ENCODE peak calls at places on chromosomes 2 and 18, in four cellular contexts. S is right lobe of liver, F is A673, J is pancreas. O is an unnamed sample.

GRCh38 chr2:223856584-223856983 is 19.2 kb upstream of the AP1S3 start:
- DNase-seq in S (no peak), F (no peak), J (no peak), O (no peak)

GRCh38 chr2:109352066-109352897 is 223.3 kb downstream of the SH3RF3 start:
- DNase-seq in J (no peak), S (no peak), F (no peak), O (no peak)

GRCh38 chr18:79949571-79950439 is 1.6 kb downstream of the SLC66A2 start:
- DNase-seq in F (peak; percentile 74), S (peak; percentile 69), J (no peak), O (peak; percentile 93)

GRCh38 chr18:56358608-56359007 is 279.8 kb downstream of the TXNL1 start:
- DNase-seq in J (no peak), S (no peak), F (no peak), O (no peak)

GRCh38 chr18:12023375-12023774 is 42.1 kb downstream of the IMPA2 start:
- DNase-seq in S (no peak), J (no peak), F (no peak), O (no peak)

GRCh38 chr2:236889791-236890704 is 195.6 kb upstream of the COPS8 start:
- DNase-seq in J (no peak), S (no peak), F (no peak), O (no peak)

GRCh38 chr18:74290831-74291770 is 662 bp downstream of the CYB5A start:
- DNase-seq in S (no peak), J (peak; percentile 86), F (no peak), O (peak; percentile 8)

GRCh38 chr2:46982356-46983064 is 66.9 kb upstream of the MCFD2 start:
- DNase-seq in J (no peak), S (no peak), F (no peak), O (no peak)

GRCh38 chr2:27753744-27754588 is 17.6 kb upstream of the MRPL33 start:
- DNase-seq in J (peak; percentile 90), F (peak; percentile 79), S (peak; percentile 88), O (peak; percentile 91)

GRCh38 chr2:117976581-117976980 is 37.3 kb downstream of the CCDC93 start:
- DNase-seq in F (peak; percentile 13), S (no peak), J (no peak), O (no peak)

GRCh38 chr2:112321375-112322320 is 46.3 kb downstream of the ZC3H6 start:
- DNase-seq in S (no peak), J (no peak), F (no peak), O (no peak)

GRCh38 chr2:1673160-1673944 is 71.0 kb downstream of the PXDN start:
- DNase-seq in F (no peak), S (no peak), J (no peak), O (no peak)

GRCh38 chr2:9336534-9337354 is 86.6 kb downstream of the ITGB1BP1 start:
- DNase-seq in J (no peak), F (peak; percentile 94), S (peak; percentile 84), O (no peak)

GRCh38 chr2:7241041-7241440 is 323.8 kb downstream of the RNF144A start:
- DNase-seq in F (no peak), S (no peak), J (no peak), O (no peak)

GRCh38 chr2:188620916-188621315 is 329.2 kb downstream of the GULP1 start:
- DNase-seq in J (no peak), S (no peak), F (no peak), O (no peak)

GRCh38 chr2:17309741-17310339 is 208.4 kb downstream of the RAD51AP2 start:
- DNase-seq in F (peak; percentile 68), J (no peak), S (no peak), O (peak; percentile 64)

GRCh38 chr2:205650450-205650849 is 31.9 kb upstream of the NRP2 start:
- DNase-seq in S (no peak), F (no peak), J (no peak), O (peak; percentile 8)

GRCh38 chr2:25981596-25982272 is 563 bp downstream of the KIF3C start:
- DNase-seq in J (peak; percentile 70), F (no peak), S (peak; percentile 51), O (no peak)

GRCh38 chr2:169761251-169761969 is 27.8 kb downstream of the KLHL23 start:
- DNase-seq in S (no peak), J (no peak), F (no peak), O (no peak)

GRCh38 chr2:8572712-8573233 is 109.1 kb upstream of the ID2 start:
- DNase-seq in J (no peak), S (no peak), F (no peak), O (no peak)

GRCh38 chr2:28407976-28408690 is 15.5 kb downstream of the FOSL2 start:
- DNase-seq in F (no peak), J (peak; percentile 30), S (no peak), O (no peak)

GRCh38 chr2:45241061-45241561 is 231.9 kb upstream of the SIX2 start:
- DNase-seq in F (no peak), S (no peak), J (no peak), O (no peak)

GRCh38 chr2:17574406-17575073 is 34.0 kb downstream of the VSNL1 start:
- DNase-seq in S (no peak), F (no peak), J (no peak), O (no peak)

GRCh38 chr2:2590796-2591541 is 259.9 kb upstream of the MYT1L start:
- DNase-seq in F (no peak), J (no peak), S (no peak), O (no peak)

GRCh38 chr2:195532255-195532627 is 124.8 kb upstream of the SLC39A10 start:
- DNase-seq in S (no peak), J (no peak), F (no peak), O (no peak)

GRCh38 chr18:8264861-8265411 is 344.3 kb upstream of the RAB12 start:
- DNase-seq in J (no peak), F (no peak), S (no peak), O (no peak)

GRCh38 chr2:54520687-54521086 is 64.6 kb downstream of the SPTBN1 start:
- DNase-seq in F (peak; percentile 46), S (no peak), J (no peak), O (no peak)

GRCh38 chr2:71591044-71591443 is 137.7 kb downstream of the DYSF start:
- DNase-seq in S (no peak), J (no peak), F (no peak), O (no peak)

GRCh38 chr2:128425731-128426620 is 107.3 kb upstream of the HS6ST1 start:
- DNase-seq in J (peak; percentile 53), F (no peak), S (peak; percentile 44), O (no peak)

GRCh38 chr2:240392084-240392947 is 43.1 kb upstream of the GPC1 start:
- DNase-seq in S (peak; percentile 53), F (no peak), J (peak; percentile 52), O (no peak)

GRCh38 chr2:118241128-118241527 is 152.9 kb downstream of the INSIG2 start:
- DNase-seq in J (no peak), S (no peak), F (no peak), O (no peak)

GRCh38 chr2:99520813-99521212 is 31.0 kb upstream of the REV1 start:
- DNase-seq in F (no peak), J (no peak), S (no peak), O (no peak)

GRCh38 chr2:160967523-160967922 is 192.7 kb upstream of the TANK start:
- DNase-seq in S (no peak), F (no peak), J (no peak), O (no peak)

GRCh38 chr2:144948205-144948855 is 428.4 kb upstream of the ZEB2 start:
- DNase-seq in F (no peak), S (no peak), J (no peak), O (no peak)

GRCh38 chr2:190655113-190655512 is 6.2 kb downstream of the NAB1 start:
- DNase-seq in F (no peak), S (no peak), J (no peak), O (no peak)

GRCh38 chr2:184067502-184067901 is 530.8 kb upstream of the ZNF804A start:
- DNase-seq in S (no peak), F (no peak), J (no peak), O (peak; percentile 16)

GRCh38 chr18:42038936-42039335 is 83.9 kb downstream of the PIK3C3 start:
- DNase-seq in S (no peak), J (no peak), F (no peak), O (no peak)

GRCh38 chr2:181066333-181066732 is 85.9 kb downstream of the UBE2E3 start:
- DNase-seq in F (no peak), J (no peak), S (no peak), O (no peak)
- TF ChIP-seq CTCF in F (no peak), J (no peak), S (no peak), O (no peak)

GRCh38 chr2:85012855-85013254 is 41.9 kb downstream of the KCMF1 start:
- DNase-seq in S (no peak), J (no peak), F (no peak), O (no peak)

GRCh38 chr2:85012431-85012830 is 41.5 kb downstream of the KCMF1 start:
- DNase-seq in J (no peak), F (no peak), S (no peak), O (no peak)

GRCh38 chr2:85011098-85011497 is 40.1 kb downstream of the KCMF1 start:
- DNase-seq in F (no peak), S (no peak), J (no peak), O (no peak)

GRCh38 chr2:85009019-85009618 is 38.2 kb downstream of the KCMF1 start:
- DNase-seq in F (no peak), J (no peak), S (no peak), O (peak; percentile 84)

GRCh38 chr2:85011747-85012146 is 40.8 kb downstream of the KCMF1 start:
- DNase-seq in J (no peak), F (peak; percentile 18), S (no peak), O (peak; percentile 37)
- TF ChIP-seq CTCF in J (no peak), F (peak; percentile 42), S (no peak), O (peak; percentile 18)

GRCh38 chr18:44246001-44246400 is 434.7 kb upstream of the SETBP1 start:
- DNase-seq in J (no peak), S (no peak), F (no peak), O (peak; percentile 1)

GRCh38 chr18:44238449-44238848 is 442.2 kb upstream of the SETBP1 start:
- DNase-seq in F (no peak), J (no peak), S (no peak), O (no peak)

GRCh38 chr18:44245026-44245425 is 435.7 kb upstream of the SETBP1 start:
- DNase-seq in S (no peak), J (no peak), F (no peak), O (no peak)

GRCh38 chr18:44238911-44239310 is 441.8 kb upstream of the SETBP1 start:
- DNase-seq in F (no peak), J (no peak), S (no peak), O (no peak)

GRCh38 chr18:44241041-44241440 is 439.6 kb upstream of the SETBP1 start:
- DNase-seq in J (no peak), S (no peak), F (no peak), O (no peak)
- TF ChIP-seq CTCF in J (no peak), S (no peak), F (no peak), O (no peak)

GRCh38 chr18:69943021-69943420 is 4.7 kb downstream of the CD226 start:
- DNase-seq in F (no peak), S (no peak), J (no peak), O (no peak)
- TF ChIP-seq CTCF in F (peak; percentile 42), S (no peak), J (no peak), O (no peak)

GRCh38 chr2:68425503-68425902 is 41.6 kb downstream of the FBXO48 start:
- DNase-seq in F (no peak), J (no peak), S (no peak), O (peak; percentile 44)

GRCh38 chr2:68426446-68426845 is 40.6 kb downstream of the FBXO48 start:
- DNase-seq in S (no peak), F (no peak), J (no peak), O (no peak)

GRCh38 chr2:68428746-68429145 is 38.3 kb downstream of the FBXO48 start:
- DNase-seq in F (no peak), S (no peak), J (no peak), O (no peak)

GRCh38 chr2:68428132-68428531 is 39.0 kb downstream of the FBXO48 start:
- DNase-seq in S (no peak), F (no peak), J (no peak), O (peak; percentile 45)

GRCh38 chr2:68426885-68427579 is 40.1 kb downstream of the FBXO48 start:
- DNase-seq in J (no peak), F (no peak), S (no peak), O (peak; percentile 93)
- TF ChIP-seq CTCF in J (no peak), F (no peak), S (no peak), O (no peak)